ENCODE peak calls at places on chromosomes 7 and 10, in eight cellular contexts. One of them, this sample, is unnamed.

GRCh38 chr10:110207805-110208613 is 604 bp downstream of the MXI1 start:
- DNase-seq in dermis microvascular lymphatic vessel endothelial cell: no peak
- DNase-seq in activated T-helper 9 cell treated with anti-CD3 and anti-CD28 coated beads, Interleukin-2, amount 50 U/mL, for 16 hours: peak
- DNase-seq in AG04450: no peak
- DNase-seq in stimulated activated CD4-positive, alpha-beta T cell treated with anti-CD3 and anti-CD28 coated beads, Interleukin-12 subunit alpha, Interleukin-12 subunit beta, amount 100 ng/mL, for 4 hours: peak
- DNase-seq in breast epithelium: no peak
- DNase-seq in heart left ventricle: no peak
- DNase-seq in T-cell: peak
- DNase-seq in this sample: no peak

GRCh38 chr10:61078542-61078941 is 134.6 kb upstream of the RHOBTB1 start:
- DNase-seq in dermis microvascular lymphatic vessel endothelial cell: no peak
- DNase-seq in activated T-helper 9 cell treated with anti-CD3 and anti-CD28 coated beads, Interleukin-2, amount 50 U/mL, for 16 hours: no peak
- DNase-seq in AG04450: no peak
- DNase-seq in stimulated activated CD4-positive, alpha-beta T cell treated with anti-CD3 and anti-CD28 coated beads, Interleukin-12 subunit alpha, Interleukin-12 subunit beta, amount 100 ng/mL, for 4 hours: no peak
- DNase-seq in breast epithelium: no peak
- DNase-seq in heart left ventricle: no peak
- DNase-seq in T-cell: no peak
- DNase-seq in this sample: no peak

GRCh38 chr10:63780075-63780474 is 258.9 kb downstream of the REEP3 start:
- DNase-seq in dermis microvascular lymphatic vessel endothelial cell: no peak
- DNase-seq in activated T-helper 9 cell treated with anti-CD3 and anti-CD28 coated beads, Interleukin-2, amount 50 U/mL, for 16 hours: no peak
- DNase-seq in AG04450: no peak
- DNase-seq in stimulated activated CD4-positive, alpha-beta T cell treated with anti-CD3 and anti-CD28 coated beads, Interleukin-12 subunit alpha, Interleukin-12 subunit beta, amount 100 ng/mL, for 4 hours: no peak
- DNase-seq in breast epithelium: no peak
- DNase-seq in heart left ventricle: no peak
- DNase-seq in T-cell: no peak
- DNase-seq in this sample: no peak

GRCh38 chr10:17026686-17027485 is 102.7 kb downstream of the CUBN start:
- DNase-seq in dermis microvascular lymphatic vessel endothelial cell: no peak
- DNase-seq in activated T-helper 9 cell treated with anti-CD3 and anti-CD28 coated beads, Interleukin-2, amount 50 U/mL, for 16 hours: peak
- DNase-seq in AG04450: no peak
- DNase-seq in stimulated activated CD4-positive, alpha-beta T cell treated with anti-CD3 and anti-CD28 coated beads, Interleukin-12 subunit alpha, Interleukin-12 subunit beta, amount 100 ng/mL, for 4 hours: peak
- DNase-seq in breast epithelium: no peak
- DNase-seq in heart left ventricle: no peak
- DNase-seq in T-cell: peak
- DNase-seq in this sample: no peak

GRCh38 chr10:125026974-125027735 is 85.2 kb downstream of the ZRANB1 start:
- DNase-seq in dermis microvascular lymphatic vessel endothelial cell: no peak
- DNase-seq in activated T-helper 9 cell treated with anti-CD3 and anti-CD28 coated beads, Interleukin-2, amount 50 U/mL, for 16 hours: no peak
- DNase-seq in AG04450: no peak
- DNase-seq in stimulated activated CD4-positive, alpha-beta T cell treated with anti-CD3 and anti-CD28 coated beads, Interleukin-12 subunit alpha, Interleukin-12 subunit beta, amount 100 ng/mL, for 4 hours: no peak
- DNase-seq in breast epithelium: no peak
- DNase-seq in heart left ventricle: no peak
- DNase-seq in T-cell: no peak
- DNase-seq in this sample: no peak

GRCh38 chr10:22317771-22318565 is 1.8 kb downstream of the COMMD3 start:
- DNase-seq in dermis microvascular lymphatic vessel endothelial cell: no peak
- DNase-seq in activated T-helper 9 cell treated with anti-CD3 and anti-CD28 coated beads, Interleukin-2, amount 50 U/mL, for 16 hours: no peak
- DNase-seq in AG04450: no peak
- DNase-seq in stimulated activated CD4-positive, alpha-beta T cell treated with anti-CD3 and anti-CD28 coated beads, Interleukin-12 subunit alpha, Interleukin-12 subunit beta, amount 100 ng/mL, for 4 hours: no peak
- DNase-seq in breast epithelium: no peak
- DNase-seq in heart left ventricle: no peak
- DNase-seq in T-cell: no peak
- DNase-seq in this sample: no peak

GRCh38 chr10:57818522-57818921 is 449.2 kb downstream of the IPMK start:
- DNase-seq in dermis microvascular lymphatic vessel endothelial cell: no peak
- DNase-seq in activated T-helper 9 cell treated with anti-CD3 and anti-CD28 coated beads, Interleukin-2, amount 50 U/mL, for 16 hours: no peak
- DNase-seq in AG04450: no peak
- DNase-seq in stimulated activated CD4-positive, alpha-beta T cell treated with anti-CD3 and anti-CD28 coated beads, Interleukin-12 subunit alpha, Interleukin-12 subunit beta, amount 100 ng/mL, for 4 hours: no peak
- DNase-seq in breast epithelium: no peak
- DNase-seq in heart left ventricle: no peak
- DNase-seq in T-cell: no peak
- DNase-seq in this sample: no peak

GRCh38 chr7:45404622-45405021 is 169.5 kb upstream of the ADCY1 start:
- DNase-seq in dermis microvascular lymphatic vessel endothelial cell: no peak
- DNase-seq in activated T-helper 9 cell treated with anti-CD3 and anti-CD28 coated beads, Interleukin-2, amount 50 U/mL, for 16 hours: no peak
- DNase-seq in AG04450: no peak
- DNase-seq in stimulated activated CD4-positive, alpha-beta T cell treated with anti-CD3 and anti-CD28 coated beads, Interleukin-12 subunit alpha, Interleukin-12 subunit beta, amount 100 ng/mL, for 4 hours: no peak
- DNase-seq in breast epithelium: no peak
- DNase-seq in heart left ventricle: no peak
- DNase-seq in T-cell: no peak
- DNase-seq in this sample: no peak

GRCh38 chr10:64863836-64864235 is 1342.6 kb downstream of the REEP3 start:
- DNase-seq in dermis microvascular lymphatic vessel endothelial cell: no peak
- DNase-seq in activated T-helper 9 cell treated with anti-CD3 and anti-CD28 coated beads, Interleukin-2, amount 50 U/mL, for 16 hours: no peak
- DNase-seq in AG04450: no peak
- DNase-seq in stimulated activated CD4-positive, alpha-beta T cell treated with anti-CD3 and anti-CD28 coated beads, Interleukin-12 subunit alpha, Interleukin-12 subunit beta, amount 100 ng/mL, for 4 hours: no peak
- DNase-seq in breast epithelium: no peak
- DNase-seq in heart left ventricle: no peak
- DNase-seq in T-cell: no peak
- DNase-seq in this sample: no peak

GRCh38 chr10:73956476-73957338 is 41.2 kb upstream of the VCL start:
- DNase-seq in dermis microvascular lymphatic vessel endothelial cell: no peak
- DNase-seq in activated T-helper 9 cell treated with anti-CD3 and anti-CD28 coated beads, Interleukin-2, amount 50 U/mL, for 16 hours: peak
- DNase-seq in AG04450: no peak
- DNase-seq in stimulated activated CD4-positive, alpha-beta T cell treated with anti-CD3 and anti-CD28 coated beads, Interleukin-12 subunit alpha, Interleukin-12 subunit beta, amount 100 ng/mL, for 4 hours: no peak
- DNase-seq in breast epithelium: no peak
- DNase-seq in heart left ventricle: no peak
- DNase-seq in T-cell: peak
- DNase-seq in this sample: no peak

GRCh38 chr10:103888113-103888841 is 29.7 kb downstream of the STN1 start:
- DNase-seq in dermis microvascular lymphatic vessel endothelial cell: peak
- DNase-seq in activated T-helper 9 cell treated with anti-CD3 and anti-CD28 coated beads, Interleukin-2, amount 50 U/mL, for 16 hours: no peak
- DNase-seq in AG04450: peak
- DNase-seq in stimulated activated CD4-positive, alpha-beta T cell treated with anti-CD3 and anti-CD28 coated beads, Interleukin-12 subunit alpha, Interleukin-12 subunit beta, amount 100 ng/mL, for 4 hours: no peak
- DNase-seq in breast epithelium: peak
- DNase-seq in heart left ventricle: peak
- DNase-seq in T-cell: no peak
- DNase-seq in this sample: no peak

GRCh38 chr10:44105643-44106042 is 279.3 kb downstream of the CXCL12 start:
- DNase-seq in dermis microvascular lymphatic vessel endothelial cell: no peak
- DNase-seq in activated T-helper 9 cell treated with anti-CD3 and anti-CD28 coated beads, Interleukin-2, amount 50 U/mL, for 16 hours: no peak
- DNase-seq in AG04450: no peak
- DNase-seq in stimulated activated CD4-positive, alpha-beta T cell treated with anti-CD3 and anti-CD28 coated beads, Interleukin-12 subunit alpha, Interleukin-12 subunit beta, amount 100 ng/mL, for 4 hours: no peak
- DNase-seq in breast epithelium: no peak
- DNase-seq in heart left ventricle: no peak
- DNase-seq in T-cell: no peak
- DNase-seq in this sample: no peak

GRCh38 chr10:69318997-69319727 is 40.9 kb downstream of the HK1 start:
- DNase-seq in dermis microvascular lymphatic vessel endothelial cell: peak
- DNase-seq in activated T-helper 9 cell treated with anti-CD3 and anti-CD28 coated beads, Interleukin-2, amount 50 U/mL, for 16 hours: peak
- DNase-seq in AG04450: no peak
- DNase-seq in stimulated activated CD4-positive, alpha-beta T cell treated with anti-CD3 and anti-CD28 coated beads, Interleukin-12 subunit alpha, Interleukin-12 subunit beta, amount 100 ng/mL, for 4 hours: peak
- DNase-seq in breast epithelium: peak
- DNase-seq in heart left ventricle: peak
- DNase-seq in T-cell: peak
- DNase-seq in this sample: no peak

GRCh38 chr10:75250934-75251333 is 15.2 kb upstream of the COMTD1 start:
- DNase-seq in dermis microvascular lymphatic vessel endothelial cell: no peak
- DNase-seq in activated T-helper 9 cell treated with anti-CD3 and anti-CD28 coated beads, Interleukin-2, amount 50 U/mL, for 16 hours: no peak
- DNase-seq in AG04450: no peak
- DNase-seq in stimulated activated CD4-positive, alpha-beta T cell treated with anti-CD3 and anti-CD28 coated beads, Interleukin-12 subunit alpha, Interleukin-12 subunit beta, amount 100 ng/mL, for 4 hours: no peak
- DNase-seq in breast epithelium: no peak
- DNase-seq in heart left ventricle: no peak
- DNase-seq in T-cell: no peak
- DNase-seq in this sample: no peak

GRCh38 chr7:114949227-114949626 is 27.3 kb downstream of the MDFIC start:
- DNase-seq in dermis microvascular lymphatic vessel endothelial cell: no peak
- DNase-seq in activated T-helper 9 cell treated with anti-CD3 and anti-CD28 coated beads, Interleukin-2, amount 50 U/mL, for 16 hours: no peak
- DNase-seq in AG04450: no peak
- DNase-seq in stimulated activated CD4-positive, alpha-beta T cell treated with anti-CD3 and anti-CD28 coated beads, Interleukin-12 subunit alpha, Interleukin-12 subunit beta, amount 100 ng/mL, for 4 hours: no peak
- DNase-seq in breast epithelium: no peak
- DNase-seq in heart left ventricle: no peak
- DNase-seq in T-cell: no peak
- DNase-seq in this sample: no peak

GRCh38 chr7:29957921-29958320 is 31.7 kb downstream of the SCRN1 start:
- DNase-seq in dermis microvascular lymphatic vessel endothelial cell: no peak
- DNase-seq in activated T-helper 9 cell treated with anti-CD3 and anti-CD28 coated beads, Interleukin-2, amount 50 U/mL, for 16 hours: no peak
- DNase-seq in AG04450: no peak
- DNase-seq in stimulated activated CD4-positive, alpha-beta T cell treated with anti-CD3 and anti-CD28 coated beads, Interleukin-12 subunit alpha, Interleukin-12 subunit beta, amount 100 ng/mL, for 4 hours: no peak
- DNase-seq in breast epithelium: no peak
- DNase-seq in heart left ventricle: no peak
- DNase-seq in T-cell: no peak
- DNase-seq in this sample: no peak

GRCh38 chr7:159105845-159106614 is 38.6 kb downstream of the VIPR2 start:
- DNase-seq in dermis microvascular lymphatic vessel endothelial cell: no peak
- DNase-seq in activated T-helper 9 cell treated with anti-CD3 and anti-CD28 coated beads, Interleukin-2, amount 50 U/mL, for 16 hours: no peak
- DNase-seq in AG04450: no peak
- DNase-seq in stimulated activated CD4-positive, alpha-beta T cell treated with anti-CD3 and anti-CD28 coated beads, Interleukin-12 subunit alpha, Interleukin-12 subunit beta, amount 100 ng/mL, for 4 hours: no peak
- DNase-seq in breast epithelium: peak
- DNase-seq in heart left ventricle: no peak
- DNase-seq in T-cell: no peak
- DNase-seq in this sample: no peak

GRCh38 chr7:11212080-11212711 is 238.5 kb downstream of the PHF14 start:
- DNase-seq in dermis microvascular lymphatic vessel endothelial cell: peak
- DNase-seq in activated T-helper 9 cell treated with anti-CD3 and anti-CD28 coated beads, Interleukin-2, amount 50 U/mL, for 16 hours: no peak
- DNase-seq in AG04450: peak
- DNase-seq in stimulated activated CD4-positive, alpha-beta T cell treated with anti-CD3 and anti-CD28 coated beads, Interleukin-12 subunit alpha, Interleukin-12 subunit beta, amount 100 ng/mL, for 4 hours: peak
- DNase-seq in breast epithelium: no peak
- DNase-seq in heart left ventricle: no peak
- DNase-seq in T-cell: peak
- DNase-seq in this sample: peak

GRCh38 chr7:22255342-22255741 is 101.6 kb downstream of the RAPGEF5 start:
- DNase-seq in dermis microvascular lymphatic vessel endothelial cell: no peak
- DNase-seq in activated T-helper 9 cell treated with anti-CD3 and anti-CD28 coated beads, Interleukin-2, amount 50 U/mL, for 16 hours: no peak
- DNase-seq in AG04450: no peak
- DNase-seq in stimulated activated CD4-positive, alpha-beta T cell treated with anti-CD3 and anti-CD28 coated beads, Interleukin-12 subunit alpha, Interleukin-12 subunit beta, amount 100 ng/mL, for 4 hours: no peak
- DNase-seq in breast epithelium: no peak
- DNase-seq in heart left ventricle: no peak
- DNase-seq in T-cell: no peak
- DNase-seq in this sample: no peak

GRCh38 chr10:12400266-12400931 is 51.1 kb downstream of the CAMK1D start:
- DNase-seq in dermis microvascular lymphatic vessel endothelial cell: no peak
- DNase-seq in activated T-helper 9 cell treated with anti-CD3 and anti-CD28 coated beads, Interleukin-2, amount 50 U/mL, for 16 hours: no peak
- DNase-seq in AG04450: no peak
- DNase-seq in stimulated activated CD4-positive, alpha-beta T cell treated with anti-CD3 and anti-CD28 coated beads, Interleukin-12 subunit alpha, Interleukin-12 subunit beta, amount 100 ng/mL, for 4 hours: no peak
- DNase-seq in breast epithelium: no peak
- DNase-seq in heart left ventricle: no peak
- DNase-seq in T-cell: no peak
- DNase-seq in this sample: no peak

GRCh38 chr7:31100445-31100844 is 48.3 kb downstream of the ADCYAP1R1 start:
- DNase-seq in dermis microvascular lymphatic vessel endothelial cell: no peak
- DNase-seq in activated T-helper 9 cell treated with anti-CD3 and anti-CD28 coated beads, Interleukin-2, amount 50 U/mL, for 16 hours: no peak
- DNase-seq in AG04450: no peak
- DNase-seq in stimulated activated CD4-positive, alpha-beta T cell treated with anti-CD3 and anti-CD28 coated beads, Interleukin-12 subunit alpha, Interleukin-12 subunit beta, amount 100 ng/mL, for 4 hours: no peak
- DNase-seq in breast epithelium: no peak
- DNase-seq in heart left ventricle: no peak
- DNase-seq in T-cell: no peak
- DNase-seq in this sample: no peak

GRCh38 chr7:149294641-149295480 is 32.9 kb downstream of the ZNF783 start:
- DNase-seq in dermis microvascular lymphatic vessel endothelial cell: no peak
- DNase-seq in activated T-helper 9 cell treated with anti-CD3 and anti-CD28 coated beads, Interleukin-2, amount 50 U/mL, for 16 hours: no peak
- DNase-seq in AG04450: no peak
- DNase-seq in stimulated activated CD4-positive, alpha-beta T cell treated with anti-CD3 and anti-CD28 coated beads, Interleukin-12 subunit alpha, Interleukin-12 subunit beta, amount 100 ng/mL, for 4 hours: no peak
- DNase-seq in breast epithelium: no peak
- DNase-seq in heart left ventricle: no peak
- DNase-seq in T-cell: no peak
- DNase-seq in this sample: no peak

GRCh38 chr7:123714296-123715080 is 34.3 kb downstream of the WASL start:
- DNase-seq in dermis microvascular lymphatic vessel endothelial cell: no peak
- DNase-seq in activated T-helper 9 cell treated with anti-CD3 and anti-CD28 coated beads, Interleukin-2, amount 50 U/mL, for 16 hours: no peak
- DNase-seq in AG04450: peak
- DNase-seq in stimulated activated CD4-positive, alpha-beta T cell treated with anti-CD3 and anti-CD28 coated beads, Interleukin-12 subunit alpha, Interleukin-12 subunit beta, amount 100 ng/mL, for 4 hours: no peak
- DNase-seq in breast epithelium: no peak
- DNase-seq in heart left ventricle: no peak
- DNase-seq in T-cell: no peak
- DNase-seq in this sample: no peak

GRCh38 chr7:131255242-131255641 is 72.4 kb upstream of the MKLN1 start:
- DNase-seq in dermis microvascular lymphatic vessel endothelial cell: no peak
- DNase-seq in activated T-helper 9 cell treated with anti-CD3 and anti-CD28 coated beads, Interleukin-2, amount 50 U/mL, for 16 hours: no peak
- DNase-seq in AG04450: no peak
- DNase-seq in stimulated activated CD4-positive, alpha-beta T cell treated with anti-CD3 and anti-CD28 coated beads, Interleukin-12 subunit alpha, Interleukin-12 subunit beta, amount 100 ng/mL, for 4 hours: no peak
- DNase-seq in breast epithelium: no peak
- DNase-seq in heart left ventricle: no peak
- DNase-seq in T-cell: no peak
- DNase-seq in this sample: no peak

GRCh38 chr7:134908289-134908688 is 78.0 kb upstream of the AGBL3 start:
- DNase-seq in dermis microvascular lymphatic vessel endothelial cell: no peak
- DNase-seq in activated T-helper 9 cell treated with anti-CD3 and anti-CD28 coated beads, Interleukin-2, amount 50 U/mL, for 16 hours: no peak
- DNase-seq in AG04450: no peak
- DNase-seq in stimulated activated CD4-positive, alpha-beta T cell treated with anti-CD3 and anti-CD28 coated beads, Interleukin-12 subunit alpha, Interleukin-12 subunit beta, amount 100 ng/mL, for 4 hours: no peak
- DNase-seq in breast epithelium: no peak
- DNase-seq in heart left ventricle: no peak
- DNase-seq in T-cell: no peak
- DNase-seq in this sample: no peak

GRCh38 chr7:88500146-88500545 is 193.5 kb upstream of the STEAP4 start:
- DNase-seq in dermis microvascular lymphatic vessel endothelial cell: no peak
- DNase-seq in activated T-helper 9 cell treated with anti-CD3 and anti-CD28 coated beads, Interleukin-2, amount 50 U/mL, for 16 hours: no peak
- DNase-seq in AG04450: no peak
- DNase-seq in stimulated activated CD4-positive, alpha-beta T cell treated with anti-CD3 and anti-CD28 coated beads, Interleukin-12 subunit alpha, Interleukin-12 subunit beta, amount 100 ng/mL, for 4 hours: no peak
- DNase-seq in breast epithelium: no peak
- DNase-seq in heart left ventricle: no peak
- DNase-seq in T-cell: no peak
- DNase-seq in this sample: no peak

GRCh38 chr7:139718859-139719258 is 58.9 kb downstream of the HIPK2 start:
- DNase-seq in dermis microvascular lymphatic vessel endothelial cell: no peak
- DNase-seq in activated T-helper 9 cell treated with anti-CD3 and anti-CD28 coated beads, Interleukin-2, amount 50 U/mL, for 16 hours: no peak
- DNase-seq in AG04450: no peak
- DNase-seq in stimulated activated CD4-positive, alpha-beta T cell treated with anti-CD3 and anti-CD28 coated beads, Interleukin-12 subunit alpha, Interleukin-12 subunit beta, amount 100 ng/mL, for 4 hours: no peak
- DNase-seq in breast epithelium: no peak
- DNase-seq in heart left ventricle: no peak
- DNase-seq in T-cell: no peak
- DNase-seq in this sample: no peak

GRCh38 chr7:104371216-104371796 is 42.9 kb downstream of the LHFPL3 start:
- DNase-seq in dermis microvascular lymphatic vessel endothelial cell: no peak
- DNase-seq in activated T-helper 9 cell treated with anti-CD3 and anti-CD28 coated beads, Interleukin-2, amount 50 U/mL, for 16 hours: no peak
- DNase-seq in AG04450: no peak
- DNase-seq in stimulated activated CD4-positive, alpha-beta T cell treated with anti-CD3 and anti-CD28 coated beads, Interleukin-12 subunit alpha, Interleukin-12 subunit beta, amount 100 ng/mL, for 4 hours: no peak
- DNase-seq in breast epithelium: no peak
- DNase-seq in heart left ventricle: no peak
- DNase-seq in T-cell: no peak
- DNase-seq in this sample: no peak

GRCh38 chr10:89580243-89580642 is 44.8 kb upstream of the SLC16A12 start:
- DNase-seq in dermis microvascular lymphatic vessel endothelial cell: no peak
- DNase-seq in activated T-helper 9 cell treated with anti-CD3 and anti-CD28 coated beads, Interleukin-2, amount 50 U/mL, for 16 hours: no peak
- DNase-seq in AG04450: no peak
- DNase-seq in stimulated activated CD4-positive, alpha-beta T cell treated with anti-CD3 and anti-CD28 coated beads, Interleukin-12 subunit alpha, Interleukin-12 subunit beta, amount 100 ng/mL, for 4 hours: no peak
- DNase-seq in breast epithelium: no peak
- DNase-seq in heart left ventricle: no peak
- DNase-seq in T-cell: no peak
- DNase-seq in this sample: no peak

GRCh38 chr7:47383696-47384445 is 198.0 kb downstream of the TNS3 start:
- DNase-seq in dermis microvascular lymphatic vessel endothelial cell: no peak
- DNase-seq in activated T-helper 9 cell treated with anti-CD3 and anti-CD28 coated beads, Interleukin-2, amount 50 U/mL, for 16 hours: no peak
- DNase-seq in AG04450: no peak
- DNase-seq in stimulated activated CD4-positive, alpha-beta T cell treated with anti-CD3 and anti-CD28 coated beads, Interleukin-12 subunit alpha, Interleukin-12 subunit beta, amount 100 ng/mL, for 4 hours: no peak
- DNase-seq in breast epithelium: no peak
- DNase-seq in heart left ventricle: no peak
- DNase-seq in T-cell: no peak
- DNase-seq in this sample: no peak

GRCh38 chr7:132463922-132464321 is 112.3 kb downstream of the PLXNA4 start:
- DNase-seq in dermis microvascular lymphatic vessel endothelial cell: no peak
- DNase-seq in activated T-helper 9 cell treated with anti-CD3 and anti-CD28 coated beads, Interleukin-2, amount 50 U/mL, for 16 hours: no peak
- DNase-seq in AG04450: no peak
- DNase-seq in stimulated activated CD4-positive, alpha-beta T cell treated with anti-CD3 and anti-CD28 coated beads, Interleukin-12 subunit alpha, Interleukin-12 subunit beta, amount 100 ng/mL, for 4 hours: no peak
- DNase-seq in breast epithelium: no peak
- DNase-seq in heart left ventricle: no peak
- DNase-seq in T-cell: no peak
- DNase-seq in this sample: no peak

GRCh38 chr7:296546-296945 is 6.6 kb downstream of the FOXL3 start:
- DNase-seq in dermis microvascular lymphatic vessel endothelial cell: no peak
- DNase-seq in activated T-helper 9 cell treated with anti-CD3 and anti-CD28 coated beads, Interleukin-2, amount 50 U/mL, for 16 hours: no peak
- DNase-seq in AG04450: no peak
- DNase-seq in stimulated activated CD4-positive, alpha-beta T cell treated with anti-CD3 and anti-CD28 coated beads, Interleukin-12 subunit alpha, Interleukin-12 subunit beta, amount 100 ng/mL, for 4 hours: no peak
- DNase-seq in breast epithelium: peak
- DNase-seq in heart left ventricle: no peak
- DNase-seq in T-cell: no peak
- DNase-seq in this sample: no peak

GRCh38 chr7:155653773-155654172 is 9.3 kb downstream of the RBM33 start:
- DNase-seq in dermis microvascular lymphatic vessel endothelial cell: no peak
- DNase-seq in activated T-helper 9 cell treated with anti-CD3 and anti-CD28 coated beads, Interleukin-2, amount 50 U/mL, for 16 hours: no peak
- DNase-seq in AG04450: no peak
- DNase-seq in stimulated activated CD4-positive, alpha-beta T cell treated with anti-CD3 and anti-CD28 coated beads, Interleukin-12 subunit alpha, Interleukin-12 subunit beta, amount 100 ng/mL, for 4 hours: no peak
- DNase-seq in breast epithelium: no peak
- DNase-seq in heart left ventricle: no peak
- DNase-seq in T-cell: no peak
- DNase-seq in this sample: no peak

This sample was measured in glomerular endothelial cell.